ENCODE peak calls at places on chromosomes 13 and 19, in nine cellular contexts. One of them, this sample, is unnamed.

GRCh38 chr19:55620951-55621672 is 3.3 kb downstream of the ZNF784 start:
- DNase-seq in stimulated activated CD4-positive, alpha-beta T cell treated with anti-CD3 and anti-CD28 coated beads, Interleukin-1b, Interleukin-23, amount 100 ng/mL, for 24 hours: no peak
- DNase-seq in type B pancreatic cell: no peak
- DNase-seq in NCI-H1092: no peak
- DNase-seq in HL-60: no peak
- DNase-seq in OCI-LY7: no peak
- DNase-seq in activated CD8-positive, alpha-beta memory T cell treated with anti-CD3 and anti-CD28 coated beads for 1 hour: no peak
- DNase-seq in left cardiac atrium: no peak
- DNase-seq in C1 segment of cervical spinal cord: no peak
- DNase-seq in this sample: no peak

GRCh38 chr19:55491546-55492360 is 3.5 kb downstream of the SSC5D start:
- DNase-seq in stimulated activated CD4-positive, alpha-beta T cell treated with anti-CD3 and anti-CD28 coated beads, Interleukin-1b, Interleukin-23, amount 100 ng/mL, for 24 hours: no peak
- DNase-seq in OCI-LY7: no peak
- DNase-seq in left cardiac atrium: peak
- DNase-seq in activated CD8-positive, alpha-beta memory T cell treated with anti-CD3 and anti-CD28 coated beads for 1 hour: no peak
- DNase-seq in NCI-H1092: no peak
- DNase-seq in HL-60: no peak
- DNase-seq in C1 segment of cervical spinal cord: no peak
- DNase-seq in type B pancreatic cell: no peak
- DNase-seq in this sample: peak

GRCh38 chr13:27644302-27644701 is 22.6 kb downstream of the POLR1D start:
- DNase-seq in type B pancreatic cell: no peak
- DNase-seq in C1 segment of cervical spinal cord: no peak
- DNase-seq in left cardiac atrium: no peak
- DNase-seq in activated CD8-positive, alpha-beta memory T cell treated with anti-CD3 and anti-CD28 coated beads for 1 hour: no peak
- DNase-seq in OCI-LY7: no peak
- DNase-seq in HL-60: no peak
- DNase-seq in NCI-H1092: no peak
- DNase-seq in stimulated activated CD4-positive, alpha-beta T cell treated with anti-CD3 and anti-CD28 coated beads, Interleukin-1b, Interleukin-23, amount 100 ng/mL, for 24 hours: no peak
- DNase-seq in this sample: no peak

GRCh38 chr13:50650936-50651638 is 192.4 kb downstream of the DLEU7 start:
- DNase-seq in type B pancreatic cell: no peak
- DNase-seq in NCI-H1092: peak
- DNase-seq in OCI-LY7: peak
- DNase-seq in stimulated activated CD4-positive, alpha-beta T cell treated with anti-CD3 and anti-CD28 coated beads, Interleukin-1b, Interleukin-23, amount 100 ng/mL, for 24 hours: no peak
- DNase-seq in left cardiac atrium: no peak
- DNase-seq in activated CD8-positive, alpha-beta memory T cell treated with anti-CD3 and anti-CD28 coated beads for 1 hour: no peak
- DNase-seq in C1 segment of cervical spinal cord: no peak
- DNase-seq in HL-60: no peak
- DNase-seq in this sample: peak

GRCh38 chr13:91698767-91699166 is 300.3 kb downstream of the GPC5 start:
- DNase-seq in OCI-LY7: no peak
- DNase-seq in left cardiac atrium: no peak
- DNase-seq in NCI-H1092: no peak
- DNase-seq in type B pancreatic cell: no peak
- DNase-seq in HL-60: no peak
- DNase-seq in C1 segment of cervical spinal cord: no peak
- DNase-seq in stimulated activated CD4-positive, alpha-beta T cell treated with anti-CD3 and anti-CD28 coated beads, Interleukin-1b, Interleukin-23, amount 100 ng/mL, for 24 hours: no peak
- DNase-seq in activated CD8-positive, alpha-beta memory T cell treated with anti-CD3 and anti-CD28 coated beads for 1 hour: no peak
- DNase-seq in this sample: no peak

GRCh38 chr13:48222358-48223015 is 10.5 kb upstream of the ITM2B start:
- DNase-seq in stimulated activated CD4-positive, alpha-beta T cell treated with anti-CD3 and anti-CD28 coated beads, Interleukin-1b, Interleukin-23, amount 100 ng/mL, for 24 hours: no peak
- DNase-seq in left cardiac atrium: peak
- DNase-seq in NCI-H1092: no peak
- DNase-seq in activated CD8-positive, alpha-beta memory T cell treated with anti-CD3 and anti-CD28 coated beads for 1 hour: no peak
- DNase-seq in C1 segment of cervical spinal cord: no peak
- DNase-seq in type B pancreatic cell: no peak
- DNase-seq in HL-60: peak
- DNase-seq in OCI-LY7: no peak
- DNase-seq in this sample: no peak

GRCh38 chr19:14048439-14049153 is 13.3 kb downstream of the PALM3 start:
- DNase-seq in stimulated activated CD4-positive, alpha-beta T cell treated with anti-CD3 and anti-CD28 coated beads, Interleukin-1b, Interleukin-23, amount 100 ng/mL, for 24 hours: peak
- DNase-seq in C1 segment of cervical spinal cord: no peak
- DNase-seq in left cardiac atrium: no peak
- DNase-seq in HL-60: peak
- DNase-seq in type B pancreatic cell: no peak
- DNase-seq in NCI-H1092: peak
- DNase-seq in OCI-LY7: peak
- DNase-seq in activated CD8-positive, alpha-beta memory T cell treated with anti-CD3 and anti-CD28 coated beads for 1 hour: no peak
- DNase-seq in this sample: peak

GRCh38 chr13:73985789-73986188 is 148.4 kb downstream of the KLF12 start:
- DNase-seq in stimulated activated CD4-positive, alpha-beta T cell treated with anti-CD3 and anti-CD28 coated beads, Interleukin-1b, Interleukin-23, amount 100 ng/mL, for 24 hours: no peak
- DNase-seq in HL-60: no peak
- DNase-seq in left cardiac atrium: no peak
- DNase-seq in OCI-LY7: peak
- DNase-seq in NCI-H1092: no peak
- DNase-seq in activated CD8-positive, alpha-beta memory T cell treated with anti-CD3 and anti-CD28 coated beads for 1 hour: no peak
- DNase-seq in type B pancreatic cell: no peak
- DNase-seq in C1 segment of cervical spinal cord: no peak
- DNase-seq in this sample: no peak

GRCh38 chr13:113216165-113217056 is 7.0 kb downstream of the CUL4A start:
- DNase-seq in OCI-LY7: no peak
- DNase-seq in activated CD8-positive, alpha-beta memory T cell treated with anti-CD3 and anti-CD28 coated beads for 1 hour: no peak
- DNase-seq in HL-60: no peak
- DNase-seq in C1 segment of cervical spinal cord: no peak
- DNase-seq in type B pancreatic cell: no peak
- DNase-seq in NCI-H1092: no peak
- DNase-seq in left cardiac atrium: peak
- DNase-seq in stimulated activated CD4-positive, alpha-beta T cell treated with anti-CD3 and anti-CD28 coated beads, Interleukin-1b, Interleukin-23, amount 100 ng/mL, for 24 hours: no peak
- DNase-seq in this sample: peak

GRCh38 chr19:45819769-45820168 is 4.7 kb upstream of the RSPH6A start:
- DNase-seq in stimulated activated CD4-positive, alpha-beta T cell treated with anti-CD3 and anti-CD28 coated beads, Interleukin-1b, Interleukin-23, amount 100 ng/mL, for 24 hours: no peak
- DNase-seq in HL-60: no peak
- DNase-seq in C1 segment of cervical spinal cord: no peak
- DNase-seq in OCI-LY7: no peak
- DNase-seq in activated CD8-positive, alpha-beta memory T cell treated with anti-CD3 and anti-CD28 coated beads for 1 hour: no peak
- DNase-seq in NCI-H1092: no peak
- DNase-seq in left cardiac atrium: no peak
- DNase-seq in type B pancreatic cell: no peak
- DNase-seq in this sample: no peak

GRCh38 chr13:21548577-21548976 is 55.4 kb downstream of the MICU2 start:
- DNase-seq in stimulated activated CD4-positive, alpha-beta T cell treated with anti-CD3 and anti-CD28 coated beads, Interleukin-1b, Interleukin-23, amount 100 ng/mL, for 24 hours: no peak
- DNase-seq in type B pancreatic cell: no peak
- DNase-seq in HL-60: no peak
- DNase-seq in C1 segment of cervical spinal cord: no peak
- DNase-seq in OCI-LY7: no peak
- DNase-seq in left cardiac atrium: no peak
- DNase-seq in activated CD8-positive, alpha-beta memory T cell treated with anti-CD3 and anti-CD28 coated beads for 1 hour: no peak
- DNase-seq in NCI-H1092: no peak
- DNase-seq in this sample: no peak

GRCh38 chr19:12721656-12722565 is 1.8 kb downstream of the TNPO2 start:
- DNase-seq in C1 segment of cervical spinal cord: no peak
- DNase-seq in activated CD8-positive, alpha-beta memory T cell treated with anti-CD3 and anti-CD28 coated beads for 1 hour: no peak
- DNase-seq in left cardiac atrium: peak
- DNase-seq in stimulated activated CD4-positive, alpha-beta T cell treated with anti-CD3 and anti-CD28 coated beads, Interleukin-1b, Interleukin-23, amount 100 ng/mL, for 24 hours: no peak
- DNase-seq in HL-60: peak
- DNase-seq in NCI-H1092: peak
- DNase-seq in OCI-LY7: peak
- DNase-seq in type B pancreatic cell: peak
- DNase-seq in this sample: no peak

GRCh38 chr13:79258489-79258888 is 147.6 kb downstream of the RBM26 start:
- DNase-seq in activated CD8-positive, alpha-beta memory T cell treated with anti-CD3 and anti-CD28 coated beads for 1 hour: no peak
- DNase-seq in C1 segment of cervical spinal cord: no peak
- DNase-seq in OCI-LY7: no peak
- DNase-seq in HL-60: peak
- DNase-seq in stimulated activated CD4-positive, alpha-beta T cell treated with anti-CD3 and anti-CD28 coated beads, Interleukin-1b, Interleukin-23, amount 100 ng/mL, for 24 hours: no peak
- DNase-seq in type B pancreatic cell: no peak
- DNase-seq in NCI-H1092: no peak
- DNase-seq in left cardiac atrium: no peak
- DNase-seq in this sample: no peak

GRCh38 chr19:1069009-1069779 is 2.2 kb downstream of the ARHGAP45 start:
- DNase-seq in stimulated activated CD4-positive, alpha-beta T cell treated with anti-CD3 and anti-CD28 coated beads, Interleukin-1b, Interleukin-23, amount 100 ng/mL, for 24 hours: no peak
- DNase-seq in C1 segment of cervical spinal cord: no peak
- DNase-seq in activated CD8-positive, alpha-beta memory T cell treated with anti-CD3 and anti-CD28 coated beads for 1 hour: no peak
- DNase-seq in left cardiac atrium: peak
- DNase-seq in OCI-LY7: peak
- DNase-seq in HL-60: peak
- DNase-seq in NCI-H1092: no peak
- DNase-seq in type B pancreatic cell: no peak
- DNase-seq in this sample: no peak

GRCh38 chr19:4575267-4575793 is 15.8 kb upstream of the SEMA6B start:
- DNase-seq in NCI-H1092: no peak
- DNase-seq in HL-60: no peak
- DNase-seq in OCI-LY7: no peak
- DNase-seq in type B pancreatic cell: no peak
- DNase-seq in left cardiac atrium: peak
- DNase-seq in C1 segment of cervical spinal cord: no peak
- DNase-seq in stimulated activated CD4-positive, alpha-beta T cell treated with anti-CD3 and anti-CD28 coated beads, Interleukin-1b, Interleukin-23, amount 100 ng/mL, for 24 hours: no peak
- DNase-seq in activated CD8-positive, alpha-beta memory T cell treated with anti-CD3 and anti-CD28 coated beads for 1 hour: no peak
- DNase-seq in this sample: no peak